ENCODE peak calls at places on chromosomes 7 and 10, in ten cellular contexts. H is NT2/D1, X is stomach, M is neural progenitor cell, R is heart left ventricle, G is left lung, L is GM23338, Q is PC-3, W is right cardiac atrium, Z is prostate gland. I is an unnamed sample. For H3K4me1, the result is how much of the 10 kb centered on the place peaks cover.

GRCh38 chr10:111648046-111648445 is 535.5 kb downstream of the GPAM start:
- DNase-seq in H (no peak), X (no peak), M (no peak), R (no peak), G (no peak), L (no peak), Q (no peak), W (no peak), Z (no peak), I (no peak)

GRCh38 chr7:117270371-117270770 is 52.5 kb downstream of the WNT2 start:
- DNase-seq in H (no peak), X (no peak), M (no peak), R (no peak), G (no peak), L (no peak), Q (peak), W (no peak), Z (no peak), I (no peak)

GRCh38 chr7:107115762-107116540 is 52.9 kb upstream of the HBP1 start:
- DNase-seq in H (no peak), X (no peak), M (no peak), R (no peak), G (no peak), L (no peak), Q (no peak), W (no peak), Z (no peak), I (no peak)

GRCh38 chr10:113345860-113346259 is 207.0 kb upstream of the HABP2 start:
- DNase-seq in H (no peak), X (no peak), M (peak), R (no peak), G (no peak), L (peak), Q (no peak), W (no peak), Z (no peak), I (no peak)

GRCh38 chr7:48637382-48637781 is 287.0 kb upstream of the CDC14C start:
- DNase-seq in H (no peak), X (no peak), M (no peak), R (no peak), G (no peak), L (no peak), Q (peak), W (no peak), Z (no peak), I (no peak)

GRCh38 chr7:44325181-44325671 is at the start of gene CAMK2B:
- DNase-seq in H (no peak), X (no peak), M (peak), R (no peak), G (no peak), L (peak), Q (no peak), W (peak), Z (no peak), I (no peak)

GRCh38 chr7:33107136-33108066 is 1.8 kb downstream of the RP9 start:
- DNase-seq in H (peak), X (peak), M (peak), R (no peak), G (no peak), L (peak), Q (peak), W (no peak), Z (no peak), I (peak)

GRCh38 chr10:82319046-82319445 is 444.1 kb downstream of the NRG3 start:
- DNase-seq in H (no peak), X (no peak), M (peak), R (no peak), G (no peak), L (no peak), Q (no peak), W (no peak), Z (no peak), I (no peak)

GRCh38 chr7:131556055-131556911 is at the start of gene PODXL:
- DNase-seq in H (no peak), X (peak), M (peak), R (peak), G (peak), L (peak), Q (peak), W (peak), Z (peak), I (peak)

GRCh38 chr10:14378387-14378960 is 47.8 kb upstream of the FRMD4A start:
- DNase-seq in H (no peak), X (no peak), M (no peak), R (no peak), G (no peak), L (no peak), Q (no peak), W (no peak), Z (no peak), I (no peak)

GRCh38 chr7:141792526-141792925 is 2.5 kb downstream of the TAS2R5 start:
- DNase-seq in H (no peak), X (no peak), M (no peak), R (no peak), G (no peak), L (no peak), Q (peak), W (no peak), Z (no peak), I (no peak)

GRCh38 chr10:22379059-22379458 is 33.8 kb downstream of the SPAG6 start:
- DNase-seq in H (peak), X (no peak), M (no peak), R (no peak), G (no peak), L (peak), Q (no peak), W (no peak), Z (no peak), I (no peak)

GRCh38 chr10:3472705-3473078 is 300.1 kb upstream of the PITRM1 start:
- DNase-seq in H (no peak), X (no peak), M (no peak), R (no peak), G (no peak), L (no peak), Q (peak), W (no peak), Z (no peak), I (no peak)

GRCh38 chr7:94127026-94127425 is 122.9 kb upstream of the BET1 start:
- DNase-seq in H (no peak), X (no peak), M (no peak), R (no peak), G (no peak), L (no peak), Q (no peak), W (no peak), Z (no peak), I (no peak)

GRCh38 chr10:24901686-24902399 is 50.6 kb downstream of the PRTFDC1 start:
- DNase-seq in H (no peak), X (peak), M (peak), R (no peak), G (peak), L (no peak), Q (peak), W (peak), Z (no peak), I (no peak)

GRCh38 chr10:69215405-69216176 is 4.5 kb upstream of the HKDC1 start:
- DNase-seq in H (no peak), X (no peak), M (no peak), R (no peak), G (no peak), L (no peak), Q (no peak), W (no peak), Z (no peak), I (no peak)

GRCh38 chr7:82234457-82235049 is 209.0 kb downstream of the CACNA2D1 start:
- DNase-seq in H (peak), X (no peak), M (peak), R (no peak), G (no peak), L (peak), Q (peak), W (no peak), Z (peak), I (no peak)

GRCh38 chr7:148916186-148916585 is 32.1 kb upstream of the EZH2 start:
- DNase-seq in H (no peak), X (no peak), M (no peak), R (no peak), G (no peak), L (no peak), Q (no peak), W (no peak), Z (no peak), I (no peak)

GRCh38 chr10:24209421-24209770 is 458 bp downstream of the KIAA1217 start:
- DNase-seq in H (no peak), X (no peak), M (peak), R (no peak), G (no peak), L (no peak), Q (peak), W (no peak), Z (no peak), I (no peak)

GRCh38 chr10:116336866-116337265 is 12.6 kb downstream of the CCDC172 start:
- DNase-seq in H (no peak), X (no peak), M (no peak), R (no peak), G (no peak), L (no peak), Q (no peak), W (no peak), Z (no peak), I (no peak)

GRCh38 chr10:128526793-128527375 is 400.7 kb upstream of the MKI67 start:
- DNase-seq in H (no peak), X (no peak), M (no peak), R (no peak), G (no peak), L (no peak), Q (no peak), W (no peak), Z (no peak), I (peak)

GRCh38 chr10:102500621-102501149 is 1.8 kb downstream of the ACTR1A start:
- DNase-seq in H (no peak), X (no peak), M (no peak), R (no peak), G (no peak), L (no peak), Q (no peak), W (no peak), Z (no peak), I (no peak)
- H3K4me1 ChIP-seq in H (under half), X (half or more), M (under half), R (half or more), G (under half), L (under half), Q (under half), W (under half), Z (under half), I (under half)

GRCh38 chr10:35462491-35462934 is 126.2 kb downstream of the CCNY start:
- DNase-seq in H (no peak), X (no peak), M (peak), R (no peak), G (no peak), L (no peak), Q (no peak), W (no peak), Z (no peak), I (no peak)

GRCh38 chr10:35464805-35465456 is 128.6 kb downstream of the CCNY start:
- DNase-seq in H (no peak), X (no peak), M (peak), R (no peak), G (no peak), L (peak), Q (no peak), W (no peak), Z (no peak), I (no peak)

GRCh38 chr10:35465601-35466140 is 129.4 kb downstream of the CCNY start:
- DNase-seq in H (no peak), X (no peak), M (no peak), R (no peak), G (no peak), L (no peak), Q (no peak), W (no peak), Z (no peak), I (no peak)

GRCh38 chr10:35463105-35463867 is 127.0 kb downstream of the CCNY start:
- DNase-seq in H (no peak), X (no peak), M (no peak), R (no peak), G (no peak), L (no peak), Q (no peak), W (no peak), Z (no peak), I (no peak)

DNA sequence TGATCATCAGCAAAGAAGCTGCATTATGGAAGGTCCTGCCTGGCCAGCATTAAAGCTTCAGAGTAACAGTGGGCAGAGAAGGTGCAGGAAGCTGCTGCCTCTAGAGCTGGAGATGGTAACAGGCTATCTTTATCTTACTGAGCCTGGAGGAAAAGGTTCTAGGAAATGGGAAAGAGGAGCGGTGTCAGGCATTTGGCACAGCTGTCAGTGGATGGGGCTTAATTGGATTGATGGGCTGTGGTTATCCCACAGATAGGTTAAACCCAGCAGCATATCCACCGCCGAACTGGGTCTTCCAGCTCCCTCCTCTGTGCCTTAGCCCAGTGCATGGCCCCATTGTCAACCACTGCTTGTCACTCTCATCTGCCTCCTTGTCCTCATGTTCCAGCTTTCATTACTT is 127.6 kb downstream of the CCNY start:
- DNase-seq in H (no peak), X (no peak), M (no peak), R (no peak), G (no peak), L (no peak), Q (no peak), W (no peak), Z (no peak), I (no peak)
- H3K4me1 ChIP-seq in H (under half), X (half or more), M (half or more), R (half or more), G (under half), L (half or more), Q (under half), W (under half), Z (under half), I (half or more)

DNA sequence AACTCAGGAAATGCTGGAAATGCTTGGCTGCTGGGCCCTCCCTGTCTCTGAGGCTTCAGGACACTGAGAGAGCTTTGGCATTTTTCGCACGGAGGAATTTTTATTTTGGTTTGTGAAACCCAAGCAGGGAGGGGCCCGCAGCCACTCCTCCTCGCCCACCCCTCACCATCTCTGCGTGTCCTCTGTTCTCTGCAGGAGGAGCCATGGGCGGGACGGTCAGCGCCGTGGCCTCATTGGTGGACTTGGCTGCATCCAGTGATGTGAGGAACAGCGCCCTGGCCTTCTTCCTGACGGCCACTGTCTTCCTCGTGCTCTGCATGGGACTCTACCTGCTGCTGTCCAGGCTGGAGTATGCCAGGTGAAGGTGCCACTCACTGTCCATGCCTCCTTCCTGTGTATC is 36.8 kb downstream of the SLC29A3 start:
- DNase-seq in H (no peak), X (no peak), M (no peak), R (no peak), G (no peak), L (no peak), Q (no peak), W (no peak), Z (no peak), I (no peak)
- H3K4me1 ChIP-seq in H (under half), X (under half), M (under half), R (under half), G (under half), L (under half), Q (under half), W (under half), Z (under half), I (under half)

DNA sequence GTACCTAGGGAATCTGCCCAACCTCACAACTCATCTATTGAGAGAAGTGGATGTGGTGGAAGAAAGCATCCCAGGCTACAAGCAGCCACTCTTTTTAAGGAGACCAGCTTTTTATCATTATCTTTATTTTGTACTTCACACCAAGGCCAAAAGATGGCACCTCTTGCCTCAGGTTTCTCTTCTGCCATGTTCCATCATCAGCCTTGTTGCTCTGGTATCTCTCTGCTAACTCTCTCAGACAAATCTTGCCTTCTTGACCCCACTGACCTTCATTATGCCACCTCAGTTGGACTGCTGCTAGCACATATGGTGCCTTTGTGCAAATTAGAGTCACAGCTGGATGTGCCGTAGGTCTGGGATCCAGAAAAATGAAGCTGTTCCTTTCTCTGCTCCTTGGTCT is 47.2 kb upstream of the DYNC1I1 start:
- DNase-seq in H (no peak), X (no peak), M (peak), R (no peak), G (no peak), L (peak), Q (peak), W (no peak), Z (no peak), I (no peak)
- H3K4me1 ChIP-seq in H (under half), X (under half), M (under half), R (under half), G (under half), L (under half), Q (under half), W (under half), Z (under half), I (under half)

GRCh38 chr10:30434273-30435067 is 486 bp downstream of the MAP3K8 start:
- DNase-seq in H (peak), X (peak), M (peak), R (peak), G (peak), L (peak), Q (peak), W (peak), Z (peak), I (peak)
- H3K4me1 ChIP-seq in H (under half), X (half or more), M (under half), R (half or more), G (under half), L (half or more), Q (under half), W (under half), Z (under half), I (under half)

I was measured in heart right ventricle.